ENCODE peak calls at places on chromosomes 12 and 14, in four cellular contexts. A, E, Z and D are unnamed samples.

GRCh38 chr12:3206536-3207072 is 129.4 kb downstream of the TSPAN9 start:
- DNase-seq in E (no peak), Z (no peak), A (no peak), D (no peak)

GRCh38 chr14:73397810-73398209 is 60.5 kb downstream of the NUMB start:
- DNase-seq in A (no peak), E (no peak), Z (no peak), D (no peak)

GRCh38 chr12:57124259-57124877 is 3.9 kb upstream of the LRP1 start:
- DNase-seq in A (peak; percentile 69), Z (peak; percentile 55), E (peak; percentile 56), D (peak; percentile 78)

GRCh38 chr12:2751686-2752085 is 43.1 kb upstream of the FKBP4 start:
- DNase-seq in Z (no peak), E (no peak), A (no peak), D (no peak)

GRCh38 chr12:128316078-128316477 is 49.1 kb downstream of the TMEM132C start:
- DNase-seq in E (no peak), A (no peak), Z (no peak), D (no peak)

GRCh38 chr14:39581474-39581873 is 149.2 kb upstream of the FBXO33 start:
- DNase-seq in E (no peak), Z (no peak), A (no peak), D (no peak)

GRCh38 chr14:75980856-75981255 is 939 bp downstream of the TGFB3 start:
- DNase-seq in E (no peak), A (no peak), Z (no peak), D (no peak)

GRCh38 chr12:111768159-111768895 is 1.6 kb downstream of the ALDH2 start:
- DNase-seq in A (no peak), Z (no peak), E (no peak), D (no peak)

GRCh38 chr12:79844693-79845092 is 90.2 kb downstream of the PPP1R12A start:
- DNase-seq in Z (peak; percentile 67), A (no peak), E (peak; percentile 71), D (peak; percentile 9)

GRCh38 chr12:96457191-96457930 is 32.0 kb upstream of the CFAP54 start:
- DNase-seq in Z (peak; percentile 78), E (peak; percentile 37), A (no peak), D (no peak)

GRCh38 chr12:118651487-118651886 is 275.1 kb downstream of the SUDS3 start:
- DNase-seq in Z (no peak), A (no peak), E (no peak), D (no peak)

GRCh38 chr14:84006643-84007137 is 1523.3 kb upstream of the FLRT2 start:
- DNase-seq in E (no peak), A (peak; percentile 63), Z (no peak), D (no peak)

GRCh38 chr14:23577710-23578392 is 739 bp downstream of the JPH4 start:
- DNase-seq in A (no peak), Z (no peak), E (no peak), D (no peak)

GRCh38 chr14:99241314-99242035 is 30.5 kb downstream of the BCL11B start:
- DNase-seq in E (no peak), A (peak; percentile 64), Z (no peak), D (no peak)

GRCh38 chr12:52147983-52148540 is 43.8 kb downstream of the KRT80 start:
- DNase-seq in E (no peak), A (no peak), Z (no peak), D (no peak)

GRCh38 chr14:89955418-89956293 is at the start of gene TDP1:
- DNase-seq in E (peak; percentile 91), Z (peak; percentile 94), A (peak; percentile 96), D (peak; percentile 73)

GRCh38 chr14:89953602-89954001 is 928 bp downstream of the EFCAB11 start:
- DNase-seq in A (no peak), Z (no peak), E (no peak), D (no peak)

GRCh38 chr14:89955022-89955414 is 488 bp upstream of the EFCAB11 start:
- DNase-seq in Z (no peak), E (no peak), A (no peak), D (no peak)

GRCh38 chr14:89952581-89952980 is 1.9 kb downstream of the EFCAB11 start:
- DNase-seq in A (no peak), E (no peak), Z (no peak), D (no peak)

GRCh38 chr14:89954045-89955021 is at the start of gene EFCAB11:
- DNase-seq in Z (peak; percentile 99), A (peak; percentile 98), E (peak; percentile 97), D (peak; percentile 98)
- TF ChIP-seq CTCF in Z (peak; percentile 30), A (no peak), E (peak; percentile 17), D (no peak)

DNA sequence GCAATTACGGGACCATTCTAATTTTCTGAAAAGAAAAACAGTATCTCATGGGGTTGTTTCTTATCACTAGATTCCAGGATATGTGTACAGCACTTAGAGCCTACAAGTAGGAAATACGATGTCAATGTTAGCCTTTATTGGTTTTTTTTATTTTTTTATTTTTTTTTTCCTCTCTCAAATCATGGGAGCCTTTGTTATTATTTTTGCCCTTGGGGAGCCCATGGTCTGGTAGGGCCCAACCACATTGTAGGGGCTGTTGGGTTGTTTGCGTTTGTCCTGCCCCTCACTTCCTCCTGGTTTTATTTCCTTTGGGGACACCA is 5.9 kb downstream of the MORN3 start:
- DNase-seq in E (no peak), Z (no peak), A (no peak), D (no peak)
- H3K4me3 ChIP-seq in E (peak overlapping the region; percentile 67), Z (no peak overlapping the region), A (no peak overlapping the region), D (no peak overlapping the region)

GRCh38 chr14:78700236-78700635 is 530.1 kb downstream of the NRXN3 start:
- DNase-seq in E (no peak), A (no peak), Z (no peak), D (no peak)
- TF ChIP-seq CTCF in E (no peak), A (no peak), Z (peak; percentile 9), D (no peak)

DNA sequence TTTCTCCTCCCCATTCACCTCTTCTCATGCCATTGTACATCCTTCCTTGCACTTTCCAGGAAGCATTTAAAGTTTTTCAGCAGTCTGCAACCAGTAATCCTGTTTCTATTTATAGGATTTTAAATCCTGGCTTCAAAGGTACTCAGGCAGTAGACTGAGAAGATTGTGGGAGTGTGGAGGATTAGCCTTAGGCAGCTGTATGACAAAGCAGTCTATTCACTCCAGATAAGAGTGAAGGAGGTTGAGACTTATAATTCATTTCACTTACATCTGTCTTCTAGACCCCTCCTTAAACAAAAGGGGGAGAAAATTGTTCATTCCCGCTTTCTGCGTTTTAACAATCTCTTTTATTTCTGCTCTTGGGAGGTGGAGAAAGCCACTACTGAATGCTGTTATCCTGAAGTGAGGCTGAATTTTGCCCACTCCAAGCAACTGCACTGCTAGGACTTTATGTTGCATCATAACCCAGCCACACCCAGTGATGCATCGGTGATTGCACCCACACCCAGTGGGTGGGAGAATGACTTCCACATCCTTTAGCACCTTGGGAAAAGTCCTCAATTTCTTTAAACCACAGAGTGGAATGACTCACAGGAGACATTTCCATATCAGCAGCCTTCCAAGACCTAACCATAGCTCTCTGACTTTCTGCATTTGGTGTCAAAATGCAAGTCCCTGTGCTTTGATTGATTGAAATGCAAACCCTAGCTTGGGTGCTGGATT is 382.5 kb upstream of the ATP2B1 start:
- DNase-seq in Z (peak; percentile 98), E (peak; percentile 97), A (no peak), D (peak; percentile 77)
- H3K4me3 ChIP-seq in Z (peak overlapping the region; percentile 25), E (peak overlapping the region; percentile 16), A (no peak overlapping the region), D (no peak overlapping the region)

DNA sequence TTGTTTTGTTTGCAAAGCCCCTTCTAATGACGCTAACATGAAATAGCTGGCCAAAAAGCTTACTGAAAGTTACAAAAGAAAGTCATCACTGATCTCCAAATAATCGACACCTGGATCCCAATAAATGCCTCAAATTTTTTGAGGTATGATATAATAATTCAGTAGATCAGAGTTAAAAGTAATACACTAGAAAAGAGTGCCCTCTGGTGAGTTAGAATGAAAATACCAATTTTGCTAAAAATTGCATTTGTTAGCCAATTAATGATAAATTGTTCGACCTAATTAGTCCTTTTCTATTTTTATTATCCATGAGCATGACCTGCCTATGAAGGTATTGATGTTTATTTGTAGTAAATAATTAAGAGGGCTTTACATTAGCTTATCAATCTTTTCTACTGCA is 78.6 kb downstream of the CEP128 start:
- DNase-seq in A (no peak), E (no peak), Z (no peak), D (no peak)
- TF ChIP-seq CTCF in A (peak; percentile 19), E (peak; percentile 3), Z (peak; percentile 21), D (no peak)

GRCh38 chr12:6952860-6953416 is 1.8 kb downstream of the PTPN6 start:
- DNase-seq in Z (no peak), E (no peak), A (no peak), D (no peak)
- H3K4me3 ChIP-seq in Z (no peak overlapping the region), E (no peak overlapping the region), A (no peak overlapping the region), D (no peak overlapping the region)

DNA sequence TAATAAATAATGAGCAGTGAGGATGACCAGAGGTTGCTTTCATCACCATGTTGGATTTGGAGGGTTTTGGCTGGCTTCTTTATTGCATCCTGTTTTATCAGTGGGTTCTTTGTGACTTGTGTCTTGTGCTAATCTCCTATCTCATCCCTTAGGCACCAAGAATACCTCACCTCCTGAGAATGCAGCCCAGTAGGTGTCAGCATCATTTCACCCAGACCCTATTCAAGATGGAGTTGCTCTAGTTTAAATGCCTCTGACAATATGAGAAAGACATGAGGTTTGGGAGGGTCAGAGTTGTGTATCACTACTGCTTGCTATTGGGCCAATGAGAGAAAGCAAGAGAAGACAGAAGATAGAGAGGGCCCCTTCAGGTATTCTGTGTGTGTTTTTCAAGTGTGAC is 592.2 kb downstream of the ETNK1 start:
- DNase-seq in A (no peak), Z (no peak), E (no peak), D (no peak)
- TF ChIP-seq CTCF in A (no peak), Z (no peak), E (no peak), D (no peak)

GRCh38 chr14:105418269-105419054 is 1.2 kb upstream of the MTA1 start:
- DNase-seq in Z (no peak), E (no peak), A (no peak), D (no peak)
- H3K4me3 ChIP-seq in Z (no peak overlapping the region), E (peak overlapping the region; percentile 74), A (no peak overlapping the region), D (peak overlapping the region; percentile 67)

DNA sequence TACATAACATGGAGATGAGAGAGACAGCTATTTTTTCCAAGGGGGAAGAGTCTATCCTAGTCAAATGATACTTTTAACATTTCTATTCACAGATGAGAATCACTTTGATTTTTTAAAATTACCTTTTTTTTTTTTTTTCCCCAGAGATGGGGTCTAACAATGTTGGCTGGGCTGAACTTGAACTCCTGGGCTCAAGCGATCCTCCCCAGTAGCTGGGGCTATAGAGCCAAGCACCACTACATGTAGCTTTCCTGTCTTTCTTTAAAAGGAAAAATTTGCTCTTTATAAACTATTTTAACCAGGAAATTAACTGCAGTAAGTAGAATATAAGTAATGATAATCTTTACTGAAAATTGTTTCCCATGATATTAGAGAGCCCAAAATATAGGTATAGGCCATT is 3.3 kb downstream of the PRICKLE1 start:
- DNase-seq in E (no peak), Z (no peak), A (no peak), D (no peak)
- TF ChIP-seq CTCF in E (no peak), Z (peak; percentile 10), A (no peak), D (no peak)